ENCODE peak calls at places on chromosomes 6 and 20, in six cellular contexts. M is A549, X is K562, O is HepG2, Z is GM12878, V is upper lobe of left lung. Q is an unnamed sample.
A peak's percentile ranks its signal among the peaks of the same experiment; 100 is the strongest.

GRCh38 chr6:138655828-138656227 is 117.7 kb upstream of the CCDC28A start:
- ATAC-seq in V (peak; percentile 28), Z (no peak), O (no peak), X (no peak), M (no peak), Q (no peak)

GRCh38 chr6:37489697-37490336 is 9.9 kb downstream of the CCDC167 start:
- ATAC-seq in Z (peak; percentile 54), X (peak; percentile 55), M (no peak), O (peak; percentile 69), V (no peak), Q (no peak)

GRCh38 chr6:165931675-165932074 is 236.0 kb downstream of the TBXT start:
- ATAC-seq in X (peak; percentile 64), O (no peak), M (peak; percentile 45), V (no peak), Z (no peak), Q (no peak)

GRCh38 chr6:125206389-125206788 is 52.8 kb downstream of the TPD52L1 start:
- ATAC-seq in M (no peak), O (no peak), V (no peak), X (no peak), Z (no peak), Q (no peak)

GRCh38 chr6:2988426-2989331 is 11.0 kb upstream of the NQO2 start:
- ATAC-seq in O (peak; percentile 89), Z (peak; percentile 92), V (peak; percentile 91), X (peak; percentile 84), M (peak; percentile 91), Q (peak; percentile 82)

GRCh38 chr20:43716123-43716522 is 10.7 kb downstream of the GTSF1L start:
- ATAC-seq in Z (no peak), X (no peak), V (no peak), M (no peak), O (no peak), Q (no peak)

GRCh38 chr6:56736804-56737203 is 94.1 kb upstream of the DST start:
- ATAC-seq in X (no peak), M (no peak), V (no peak), Z (no peak), O (no peak), Q (no peak)

GRCh38 chr6:80134065-80134464 is 27.6 kb downstream of the BCKDHB start:
- ATAC-seq in O (no peak), X (no peak), Z (no peak), V (no peak), M (no peak), Q (no peak)

GRCh38 chr6:83086751-83087150 is 19.3 kb downstream of the DOP1A start:
- ATAC-seq in O (no peak), M (no peak), Z (peak; percentile 96), V (no peak), X (no peak), Q (no peak)

DNA sequence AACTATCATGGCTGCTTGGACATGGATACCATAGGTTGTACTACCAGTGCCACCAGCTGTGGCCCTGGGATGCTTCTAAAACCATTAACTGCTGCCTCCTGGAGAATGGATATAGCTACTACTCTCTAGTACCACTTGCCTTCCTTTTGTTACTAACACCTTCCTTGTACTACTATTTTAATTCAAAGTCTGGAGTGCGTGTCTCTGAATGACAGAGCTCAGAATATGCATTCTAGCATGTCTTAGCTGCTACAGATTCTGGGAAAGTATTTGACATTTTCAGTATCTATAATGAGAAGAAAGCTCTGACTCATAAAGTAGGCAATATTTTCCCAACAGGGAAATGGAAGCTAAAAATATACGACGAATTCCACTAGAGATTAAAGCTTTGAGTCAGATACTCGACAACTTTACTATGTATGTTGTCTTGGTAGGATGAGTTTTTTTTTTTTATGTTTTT is 112.3 kb downstream of the PFDN4 start:
- ATAC-seq in O (no peak), M (peak; percentile 54), V (no peak), Z (no peak), X (no peak), Q (no peak)
- H3K27ac ChIP-seq in O (no peak overlapping the region), M (no peak overlapping the region), V (no peak overlapping the region), Z (no peak overlapping the region), X (no peak overlapping the region), Q (no peak overlapping the region)

GRCh38 chr6:158912591-158912990 is 87.4 kb downstream of the RSPH3 start:
- ATAC-seq in M (no peak), Z (no peak), V (no peak), X (no peak), O (no peak), Q (no peak)

GRCh38 chr6:158911746-158912158 is 88.2 kb downstream of the RSPH3 start:
- ATAC-seq in X (no peak), Z (peak; percentile 66), O (peak; percentile 35), M (no peak), V (peak; percentile 33), Q (no peak)

GRCh38 chr6:158914923-158915322 is 85.1 kb downstream of the RSPH3 start:
- ATAC-seq in M (no peak), V (no peak), O (no peak), Z (no peak), X (no peak), Q (no peak)

GRCh38 chr6:158916638-158917037 is 83.4 kb downstream of the RSPH3 start:
- ATAC-seq in Z (no peak), O (no peak), V (no peak), X (no peak), M (no peak), Q (peak; percentile 89)
- TF ChIP-seq EP300 in Z (no peak), O (no peak), V (peak; percentile 25), X (no peak), M (no peak), Q (no peak)

GRCh38 chr20:38372830-38373229 is 26.5 kb downstream of the LBP start:
- ATAC-seq in O (no peak), M (no peak), V (no peak), X (no peak), Z (no peak), Q (no peak)
- H3K27ac ChIP-seq in O (no peak overlapping the region), M (no peak overlapping the region), V (no peak overlapping the region), X (no peak overlapping the region), Z (no peak overlapping the region), Q (no peak overlapping the region)

DNA sequence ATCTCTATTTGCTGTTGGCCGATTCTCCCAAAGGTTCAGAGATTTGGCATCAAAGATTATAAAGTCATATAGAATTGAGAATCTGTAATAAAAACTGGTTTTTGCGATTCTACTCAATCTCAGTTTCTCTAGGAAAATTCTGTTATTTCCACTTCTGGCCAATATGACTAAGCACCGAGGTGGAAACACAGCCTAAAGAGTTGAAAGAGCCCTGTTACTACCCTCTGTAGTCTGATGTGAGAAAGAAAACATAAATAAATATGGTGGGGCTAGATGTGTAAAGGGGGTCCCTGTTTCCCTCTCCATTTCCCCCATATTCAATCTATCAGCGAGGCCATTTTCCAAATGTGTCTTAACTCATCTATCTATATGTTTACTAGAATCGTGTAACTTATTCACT is 83.4 kb downstream of the PRDM1 start:
- ATAC-seq in M (no peak), O (no peak), X (no peak), Z (no peak), V (no peak), Q (no peak)
- TF ChIP-seq EP300 in M (no peak), O (no peak), X (no peak), Z (no peak), V (no peak), Q (no peak)

DNA sequence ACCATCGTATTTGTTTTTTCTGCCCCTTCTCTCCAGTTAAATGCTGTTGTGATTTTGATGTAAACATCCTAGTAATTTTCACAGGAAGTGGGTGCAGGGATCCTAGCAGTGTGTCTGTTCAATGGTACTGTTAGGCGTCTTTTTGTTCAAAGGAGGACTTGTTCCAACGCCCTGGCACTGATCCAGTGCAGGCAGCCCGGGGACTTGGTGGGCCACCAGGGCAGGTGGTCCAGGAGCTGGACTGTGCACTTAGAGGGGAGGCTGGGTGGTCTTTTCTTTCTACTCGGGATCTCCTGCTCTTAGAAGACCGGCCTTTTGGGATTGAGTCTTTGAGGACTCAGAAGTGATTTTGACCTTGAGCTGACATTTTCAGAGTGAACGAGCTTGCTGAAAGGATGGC is 41.1 kb upstream of the NKX2-2 start:
- ATAC-seq in X (no peak), Z (no peak), V (no peak), M (no peak), O (no peak), Q (no peak)
- H3K27ac ChIP-seq in X (no peak overlapping the region), Z (no peak overlapping the region), V (no peak overlapping the region), M (no peak overlapping the region), O (no peak overlapping the region), Q (no peak overlapping the region)

GRCh38 chr6:4464638-4465037 is 311.6 kb upstream of the CDYL start:
- ATAC-seq in X (no peak), O (no peak), M (no peak), V (no peak), Z (no peak), Q (no peak)

GRCh38 chr6:4459981-4460380 is 316.2 kb upstream of the CDYL start:
- ATAC-seq in Z (no peak), M (no peak), O (no peak), V (no peak), X (no peak), Q (no peak)

GRCh38 chr6:4466260-4466659 is 309.9 kb upstream of the CDYL start:
- ATAC-seq in O (no peak), X (no peak), V (no peak), Z (no peak), M (no peak), Q (peak; percentile 41)

GRCh38 chr6:4459032-4459431 is 317.2 kb upstream of the CDYL start:
- ATAC-seq in V (peak; percentile 45), M (no peak), X (peak; percentile 57), Z (no peak), O (peak; percentile 75), Q (peak; percentile 35)

GRCh38 chr6:4460595-4461475 is 315.4 kb upstream of the CDYL start:
- ATAC-seq in Z (no peak), V (peak; percentile 81), O (peak; percentile 49), X (no peak), M (no peak), Q (peak; percentile 94)
- TF ChIP-seq EP300 in Z (no peak), V (no peak), O (no peak), X (no peak), M (no peak), Q (no peak)

DNA sequence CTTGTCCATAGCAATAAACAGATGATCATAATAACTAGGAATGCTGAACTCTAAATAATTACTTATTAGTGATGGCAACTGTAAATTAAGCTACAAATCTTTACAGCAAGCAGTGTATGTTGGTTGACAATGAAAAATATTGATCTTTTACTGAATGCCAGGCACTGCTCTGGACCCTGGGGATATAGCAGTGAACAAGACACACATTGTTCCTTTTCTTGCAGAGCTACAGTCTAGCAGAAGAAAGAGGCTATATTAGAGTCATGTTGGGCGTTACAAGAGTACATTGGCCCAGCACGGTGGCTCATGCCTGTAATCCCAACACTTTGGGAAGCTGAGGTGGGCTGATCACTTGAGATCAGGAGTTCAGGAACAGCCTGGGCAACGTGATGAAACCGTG is 11.5 kb downstream of the PXT1 start:
- ATAC-seq in M (no peak), X (no peak), O (peak; percentile 75), V (no peak), Z (no peak), Q (no peak)
- H3K27ac ChIP-seq in M (no peak overlapping the region), X (no peak overlapping the region), O (no peak overlapping the region), V (no peak overlapping the region), Z (no peak overlapping the region), Q (no peak overlapping the region)

Q was measured in gastroesophageal sphincter.